ENCODE peak calls at places on chromosomes 12 and 14, in nine cellular contexts. P is MCF 10A; L is NCI-H2081; W is activated CD8-positive, alpha-beta memory T cell treated with anti-CD3 and anti-CD28 coated beads, Interleukin-2, amount 50 U/mL, for 48 hours; U is K562; O is retina; K is CD8-positive, alpha-beta T cell; V is ureter; H is vagina. T is an unnamed sample.

GRCh38 chr12:56160160-56160763 is 2.1 kb downstream of the MYL6 start:
- DNase-seq in U (no peak), V (no peak), H (no peak), P (no peak), W (peak), O (no peak), L (peak), K (peak), T (no peak)

GRCh38 chr12:53200458-53201169 is 6.4 kb downstream of the ITGB7 start:
- DNase-seq in L (no peak), H (no peak), K (no peak), P (no peak), W (no peak), O (no peak), V (no peak), U (no peak), T (no peak)

GRCh38 chr12:112906712-112907414 is at the start of gene OAS1:
- DNase-seq in H (peak), P (peak), V (peak), O (no peak), W (no peak), K (peak), U (no peak), L (no peak), T (no peak)

GRCh38 chr12:113697646-113698504 is 226.2 kb upstream of the LHX5 start:
- DNase-seq in L (no peak), W (no peak), K (no peak), O (peak), U (no peak), V (no peak), H (no peak), P (no peak), T (no peak)

GRCh38 chr12:54217309-54217661 is 28.5 kb upstream of the SMUG1 start:
- DNase-seq in O (no peak), P (no peak), H (no peak), V (no peak), L (no peak), W (no peak), U (no peak), K (no peak), T (no peak)

GRCh38 chr12:75852143-75852542 is 179.4 kb downstream of the PHLDA1 start:
- DNase-seq in K (no peak), U (no peak), V (no peak), P (peak), L (peak), O (no peak), H (no peak), W (no peak), T (no peak)

GRCh38 chr14:95261616-95262510 is 57.8 kb downstream of the CLMN start:
- DNase-seq in L (no peak), U (no peak), P (no peak), V (no peak), O (peak), H (peak), W (peak), K (no peak), T (no peak)

GRCh38 chr14:54395284-54395683 is 1.5 kb upstream of the CDKN3 start:
- DNase-seq in V (no peak), U (no peak), P (no peak), W (no peak), K (no peak), H (no peak), O (no peak), L (no peak), T (no peak)

GRCh38 chr12:28025821-28026505 is 53.4 kb upstream of the PTHLH start:
- DNase-seq in U (no peak), W (no peak), H (no peak), P (no peak), O (no peak), V (no peak), K (no peak), L (no peak), T (no peak)

GRCh38 chr14:61296707-61297502 is 15.8 kb upstream of the TMEM30B start:
- DNase-seq in O (no peak), H (no peak), W (no peak), K (no peak), L (peak), P (peak), V (no peak), U (no peak), T (peak)

GRCh38 chr14:33280646-33281045 is 342.0 kb downstream of the NPAS3 start:
- DNase-seq in H (no peak), W (no peak), P (peak), K (no peak), U (no peak), V (no peak), O (no peak), L (no peak), T (no peak)

GRCh38 chr12:12745576-12746211 is 28.5 kb downstream of the CDKN1B start:
- DNase-seq in U (no peak), V (no peak), P (no peak), K (no peak), H (no peak), O (no peak), L (no peak), W (no peak), T (no peak)

GRCh38 chr12:55935742-55936151 is 4.8 kb downstream of the DGKA start:
- DNase-seq in V (no peak), H (no peak), U (no peak), K (no peak), W (peak), O (peak), L (no peak), P (no peak), T (no peak)

GRCh38 chr12:8077207-8077606 is 4.9 kb upstream of the NECAP1 start:
- DNase-seq in L (peak), H (no peak), K (no peak), V (no peak), U (no peak), P (peak), O (no peak), W (no peak), T (no peak)

GRCh38 chr12:75877588-75878381 is 153.8 kb downstream of the PHLDA1 start:
- DNase-seq in W (no peak), K (no peak), P (no peak), H (no peak), O (peak), U (no peak), V (no peak), L (peak), T (no peak)

GRCh38 chr12:108744021-108744897 is 12.9 kb upstream of the CORO1C start:
- DNase-seq in W (no peak), V (no peak), L (no peak), P (no peak), U (no peak), K (no peak), H (no peak), O (no peak), T (no peak)

GRCh38 chr12:46950116-46950515 is 124.3 kb upstream of the SLC38A4 start:
- DNase-seq in V (no peak), W (no peak), L (no peak), O (no peak), U (no peak), K (no peak), H (no peak), P (no peak), T (no peak)

GRCh38 chr12:31603546-31604009 is 12.6 kb upstream of the DENND5B start:
- DNase-seq in L (no peak), H (no peak), U (no peak), O (no peak), K (no peak), P (no peak), V (no peak), W (no peak), T (no peak)

GRCh38 chr14:21197418-21198205 is 41.7 kb upstream of the OR5AU1 start:
- DNase-seq in L (no peak), K (no peak), O (no peak), U (no peak), V (no peak), P (no peak), W (no peak), H (no peak), T (no peak)

GRCh38 chr12:2246358-2246757 is 193.6 kb downstream of the CACNA1C start:
- DNase-seq in W (no peak), H (no peak), L (no peak), V (no peak), K (no peak), P (no peak), O (no peak), U (no peak), T (no peak)

GRCh38 chr14:94011795-94012194 is 14.3 kb upstream of the OTUB2 start:
- DNase-seq in W (no peak), V (no peak), O (no peak), K (no peak), H (no peak), U (no peak), P (peak), L (no peak), T (no peak)

GRCh38 chr14:105879867-105880561 is 353.6 kb downstream of the TMEM121 start:
- DNase-seq in P (no peak), V (peak), O (no peak), K (no peak), H (no peak), W (peak), L (no peak), U (no peak), T (no peak)

GRCh38 chr12:39127401-39127800 is 222.0 kb upstream of the CPNE8 start:
- DNase-seq in H (no peak), P (peak), U (no peak), V (no peak), O (no peak), W (no peak), K (no peak), L (no peak), T (no peak)

GRCh38 chr12:3820122-3820521 is 53.1 kb downstream of the PARP11 start:
- DNase-seq in W (no peak), O (no peak), V (no peak), P (peak), L (no peak), K (no peak), U (no peak), H (no peak), T (no peak)

GRCh38 chr12:13223176-13223806 is 26.8 kb downstream of the EMP1 start:
- DNase-seq in U (no peak), W (no peak), L (no peak), P (peak), O (no peak), V (no peak), K (no peak), H (peak), T (peak)

GRCh38 chr12:111578971-111579340 is 20.2 kb downstream of the ATXN2 start:
- DNase-seq in K (no peak), U (no peak), P (no peak), L (no peak), H (no peak), O (no peak), V (no peak), W (no peak), T (no peak)

GRCh38 chr14:28242895-28243294 is 523.7 kb upstream of the FOXG1 start:
- DNase-seq in L (peak), O (no peak), H (no peak), P (no peak), W (no peak), V (no peak), U (no peak), K (no peak), T (no peak)

GRCh38 chr14:61179776-61180398 is 101.3 kb downstream of the TMEM30B start:
- DNase-seq in U (no peak), V (no peak), W (no peak), L (no peak), P (no peak), K (no peak), H (no peak), O (no peak), T (no peak)

GRCh38 chr12:94722664-94723063 is 72.3 kb upstream of the TMCC3 start:
- DNase-seq in U (no peak), W (no peak), L (no peak), K (no peak), P (no peak), V (no peak), H (no peak), O (no peak), T (no peak)

GRCh38 chr12:97672870-97673269 is 210.3 kb downstream of the RMST start:
- DNase-seq in V (no peak), W (no peak), U (no peak), L (no peak), P (no peak), O (no peak), K (no peak), H (no peak), T (no peak)

GRCh38 chr14:64541261-64541970 is 875 bp downstream of the HSPA2 start:
- DNase-seq in H (no peak), P (no peak), K (no peak), O (no peak), L (no peak), V (no peak), W (peak), U (no peak), T (no peak)

GRCh38 chr12:103884316-103884715 is 43.3 kb upstream of the NT5DC3 start:
- DNase-seq in P (peak), K (peak), W (no peak), U (peak), V (no peak), H (no peak), O (peak), L (peak), T (no peak)

GRCh38 chr14:85576848-85577541 is 47.1 kb downstream of the FLRT2 start:
- DNase-seq in K (no peak), P (no peak), H (no peak), O (no peak), U (no peak), V (no peak), W (no peak), L (no peak), T (no peak)

GRCh38 chr12:33006106-33006505 is 109.5 kb upstream of the PKP2 start:
- DNase-seq in W (no peak), L (no peak), K (no peak), V (no peak), P (no peak), H (no peak), U (no peak), O (no peak), T (no peak)

GRCh38 chr14:39762576-39763401 is 330.6 kb upstream of the FBXO33 start:
- DNase-seq in L (no peak), K (no peak), U (no peak), O (no peak), P (peak), H (no peak), V (no peak), W (no peak), T (no peak)

GRCh38 chr12:112788205-112788604 is 3.3 kb upstream of the RPH3A start:
- DNase-seq in W (no peak), O (no peak), U (peak), P (no peak), K (no peak), H (no peak), L (no peak), V (no peak), T (no peak)

GRCh38 chr14:60655114-60655897 is 6.0 kb upstream of the SIX1 start:
- DNase-seq in V (no peak), K (no peak), P (no peak), O (peak), L (no peak), W (no peak), H (no peak), U (no peak), T (peak)

GRCh38 chr14:66568220-66568619 is 60.3 kb downstream of the GPHN start:
- DNase-seq in P (no peak), U (no peak), H (no peak), K (no peak), W (no peak), O (no peak), V (no peak), L (no peak), T (no peak)

GRCh38 chr14:70707138-70708038 is 65.7 kb downstream of the TTC9 start:
- DNase-seq in L (peak), V (peak), O (no peak), H (no peak), W (no peak), P (peak), K (no peak), U (no peak), T (no peak)